ENCODE peak calls at places on chromosomes 12 and 14, in nine cellular contexts. N is neuronal stem cell, P is cardiac fibroblast, I is MM.1S, T is GM23248, D is esophagus muscularis mucosa, W is lower lobe of right lung, R is astrocyte, J is NB4. L is an unnamed sample.

GRCh38 chr12:52945389-52946232 is 3.3 kb upstream of the KRT18 start:
- DNase-seq in N (no peak), D (no peak), R (peak), P (peak), W (peak), J (no peak), T (peak), I (no peak), L (no peak)

GRCh38 chr14:26775765-26776577 is 178.1 kb upstream of the NOVA1 start:
- DNase-seq in D (no peak), R (peak), J (no peak), I (no peak), T (peak), P (peak), N (no peak), W (no peak), L (no peak)

GRCh38 chr12:62438098-62438692 is 28.4 kb upstream of the MON2 start:
- DNase-seq in D (no peak), J (peak), T (peak), N (peak), R (peak), W (no peak), I (peak), P (peak), L (peak)

GRCh38 chr12:2115101-2115845 is 62.5 kb downstream of the CACNA1C start:
- DNase-seq in P (no peak), W (no peak), I (no peak), R (no peak), N (no peak), D (no peak), T (no peak), J (no peak), L (no peak)

GRCh38 chr12:75960086-75960910 is 71.3 kb downstream of the PHLDA1 start:
- DNase-seq in P (no peak), N (no peak), W (no peak), I (peak), D (no peak), J (no peak), R (no peak), T (no peak), L (no peak)

GRCh38 chr12:91874086-91874865 is 271.4 kb downstream of the BTG1 start:
- DNase-seq in D (no peak), T (peak), R (peak), N (no peak), W (no peak), I (no peak), J (no peak), P (peak), L (no peak)

GRCh38 chr14:92737206-92737605 is 11.2 kb downstream of the LGMN start:
- DNase-seq in P (no peak), D (no peak), J (no peak), W (no peak), I (peak), N (no peak), R (no peak), T (no peak), L (no peak)

GRCh38 chr12:26091837-26092236 is 33.0 kb downstream of the BHLHE41 start:
- DNase-seq in J (no peak), D (no peak), P (peak), N (no peak), W (no peak), T (no peak), I (no peak), R (no peak), L (no peak)

GRCh38 chr12:10305411-10305810 is 2.3 kb upstream of the KLRD1 start:
- DNase-seq in T (no peak), J (no peak), P (no peak), N (no peak), D (no peak), I (no peak), R (no peak), W (no peak), L (no peak)

GRCh38 chr12:96099986-96100385 is 64.6 kb upstream of the LTA4H start:
- DNase-seq in J (peak), P (no peak), W (no peak), T (no peak), D (no peak), I (no peak), N (no peak), R (no peak), L (no peak)

DNA sequence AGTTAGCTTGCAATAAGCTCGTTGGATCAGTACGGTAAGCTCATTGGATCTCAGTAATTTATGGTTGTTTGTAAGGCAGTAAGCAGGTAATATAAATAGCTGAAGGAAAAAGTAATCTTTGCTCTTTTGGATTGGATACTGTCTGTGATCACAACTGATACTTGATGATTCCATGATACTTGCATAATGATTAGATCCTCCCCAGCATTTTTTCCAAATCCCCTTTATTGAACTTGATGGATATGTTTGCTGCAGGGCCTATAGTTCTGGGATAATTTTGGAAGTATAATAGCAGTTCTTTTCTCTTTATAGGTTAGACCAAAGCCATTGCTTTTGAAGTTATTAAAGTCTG is 5.2 kb downstream of the MDM2 start:
- DNase-seq in D (no peak), P (no peak), I (no peak), T (no peak), N (no peak), R (no peak), W (no peak), J (no peak), L (no peak)
- H3K4me3 ChIP-seq in D (no peak), P (no peak), I (peak), T (peak), N (no peak), R (peak), W (no peak), J (peak), L (peak)

GRCh38 chr12:132591107-132591935 is 19.1 kb downstream of the LRCOL1 start:
- DNase-seq in J (no peak), D (no peak), W (no peak), P (no peak), R (no peak), T (no peak), N (no peak), I (no peak), L (no peak)
- H3K4me3 ChIP-seq in J (no peak), D (no peak), W (no peak), P (no peak), R (no peak), T (no peak), N (no peak), I (no peak), L (no peak)

GRCh38 chr14:68975667-68976066 is 3.4 kb downstream of the ACTN1 start:
- DNase-seq in W (no peak), D (no peak), J (no peak), N (no peak), I (no peak), T (peak), R (peak), P (peak), L (no peak)
- H3K4me3 ChIP-seq in W (no peak), D (peak), J (peak), N (no peak), I (no peak), T (peak), R (peak), P (peak), L (no peak)

GRCh38 chr12:69524331-69524630 is 54.1 kb downstream of the FRS2 start:
- DNase-seq in N (no peak), W (no peak), P (no peak), J (no peak), R (no peak), T (no peak), I (no peak), D (no peak), L (no peak)

GRCh38 chr12:69527506-69528272 is 57.5 kb downstream of the FRS2 start:
- DNase-seq in D (no peak), J (no peak), I (no peak), W (no peak), T (peak), N (no peak), P (peak), R (peak), L (no peak)

GRCh38 chr12:69524755-69525509 is 54.7 kb downstream of the FRS2 start:
- DNase-seq in W (no peak), D (no peak), P (no peak), N (no peak), T (peak), R (no peak), I (no peak), J (no peak), L (no peak)

GRCh38 chr12:69523433-69524330 is 53.5 kb downstream of the FRS2 start:
- DNase-seq in T (no peak), D (no peak), J (no peak), W (no peak), N (no peak), P (no peak), I (no peak), R (no peak), L (no peak)

DNA sequence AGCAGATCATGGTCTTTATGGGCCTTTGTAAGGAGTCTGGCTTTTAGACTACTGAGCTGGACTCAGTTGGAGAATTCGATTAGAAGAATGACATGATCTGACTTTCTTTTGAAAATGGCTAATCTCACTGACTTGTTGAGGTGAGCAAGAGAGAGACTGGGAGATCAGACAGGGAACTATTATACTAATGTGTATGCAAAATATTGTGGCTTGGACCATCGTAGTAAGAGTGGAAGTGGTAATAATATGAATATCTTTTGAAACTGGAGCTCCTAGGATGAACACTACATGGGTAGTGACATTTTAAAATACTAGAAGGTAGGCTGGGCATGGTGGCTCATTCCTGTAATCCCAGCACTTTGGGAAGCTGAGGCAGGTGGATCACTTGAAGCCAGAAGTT is 56.2 kb upstream of the CCT2 start:
- DNase-seq in J (no peak), D (no peak), R (no peak), P (no peak), N (no peak), W (no peak), T (no peak), I (no peak), L (no peak)
- H3K4me3 ChIP-seq in J (no peak), D (no peak), R (no peak), P (no peak), N (no peak), W (no peak), T (no peak), I (no peak), L (no peak)

GRCh38 chr14:69041783-69042182 is 62.7 kb upstream of the ACTN1 start:
- DNase-seq in J (no peak), T (no peak), D (no peak), N (no peak), P (no peak), W (no peak), R (no peak), I (no peak), L (no peak)

GRCh38 chr14:69043598-69044267 is 64.6 kb upstream of the ACTN1 start:
- DNase-seq in W (no peak), N (no peak), D (no peak), I (no peak), R (peak), P (peak), J (peak), T (peak), L (no peak)

GRCh38 chr14:69042309-69043006 is 63.4 kb upstream of the ACTN1 start:
- DNase-seq in R (no peak), J (no peak), P (no peak), D (no peak), W (no peak), N (no peak), I (no peak), T (no peak), L (no peak)

GRCh38 chr14:69044296-69044695 is 65.2 kb upstream of the ACTN1 start:
- DNase-seq in P (no peak), I (no peak), D (no peak), R (no peak), W (no peak), T (no peak), J (no peak), N (no peak), L (no peak)

GRCh38 chr14:69043007-69043444 is 63.9 kb upstream of the ACTN1 start:
- DNase-seq in P (peak), N (no peak), W (peak), I (no peak), J (peak), R (no peak), D (no peak), T (no peak), L (no peak)
- H3K4me3 ChIP-seq in P (no peak), N (no peak), W (no peak), I (no peak), J (peak), R (no peak), D (no peak), T (no peak), L (no peak)

DNA sequence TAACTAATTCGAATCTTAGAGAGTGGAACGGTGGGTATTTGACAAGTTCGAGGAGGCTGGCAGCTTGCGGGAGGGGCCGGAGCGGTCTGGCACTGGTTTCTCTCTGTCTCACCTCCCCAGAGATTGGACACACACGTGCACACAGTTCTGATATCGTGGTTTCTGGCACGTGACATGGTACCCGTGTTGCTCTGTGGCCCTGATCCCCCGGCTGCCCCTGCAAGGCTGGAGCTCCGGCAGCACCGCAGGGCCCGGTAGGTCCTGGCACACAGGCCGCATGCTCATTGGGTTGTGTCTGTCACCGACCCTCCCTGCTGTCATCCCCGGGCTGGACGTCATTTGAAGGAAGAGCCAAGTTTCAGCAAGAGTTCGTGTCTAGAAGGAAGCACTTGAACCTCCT is 82.7 kb downstream of the PPP2R5C start:
- DNase-seq in D (no peak), I (no peak), P (no peak), W (no peak), J (no peak), T (no peak), R (no peak), N (no peak), L (peak)
- H3K4me3 ChIP-seq in D (no peak), I (no peak), P (no peak), W (no peak), J (no peak), T (no peak), R (no peak), N (no peak), L (peak)

L was measured in GM12865.